ENCODE peak calls at places on chromosomes 4 and X, in five cellular contexts. W, I, K, G and J are unnamed samples.

GRCh38 chr4:152894673-152895072 is 41.5 kb upstream of the FHDC1 start:
- DNase-seq in I (no peak), W (no peak), G (no peak), K (no peak), J (peak; percentile 21)

GRCh38 chrX:22800360-22800759 is 199.4 kb upstream of the DDX53 start:
- DNase-seq in I (peak; percentile 22), W (no peak), G (peak; percentile 19), K (no peak), J (peak; percentile 75)

GRCh38 chr4:13642576-13642975 is 15.1 kb upstream of the BOD1L1 start:
- DNase-seq in K (no peak), G (no peak), W (no peak), I (no peak), J (no peak)

GRCh38 chrX:13252726-13253125 is 67.1 kb downstream of the ATXN3L start:
- DNase-seq in G (no peak), W (no peak), I (no peak), K (no peak), J (no peak)

GRCh38 chr4:37765741-37766140 is 60.7 kb upstream of the PGM2 start:
- DNase-seq in K (no peak), I (no peak), W (peak; percentile 78), G (no peak), J (no peak)

GRCh38 chrX:101164766-101165590 is 54.6 kb upstream of the DRP2 start:
- DNase-seq in I (no peak), K (no peak), G (no peak), W (no peak), J (no peak)

GRCh38 chrX:38474543-38474942 is 86.8 kb upstream of the TSPAN7 start:
- DNase-seq in I (no peak), W (no peak), K (no peak), G (peak; percentile 9), J (no peak)

GRCh38 chr4:102564399-102564921 is 63.3 kb downstream of the NFKB1 start:
- DNase-seq in I (peak; percentile 37), K (no peak), G (no peak), W (no peak), J (no peak)

GRCh38 chrX:115067812-115068211 is 50.4 kb upstream of the IL13RA2 start:
- DNase-seq in I (no peak), W (no peak), K (no peak), G (no peak), J (no peak)

GRCh38 chr4:123568936-123569335 is 172.3 kb downstream of the SPRY1 start:
- DNase-seq in W (no peak), I (no peak), K (no peak), G (no peak), J (no peak)

GRCh38 chr4:171947389-171947788 is 134.2 kb downstream of the GALNTL6 start:
- DNase-seq in K (no peak), W (no peak), G (peak; percentile 48), I (no peak), J (no peak)

GRCh38 chr4:7821245-7822165 is 118.2 kb downstream of the AFAP1 start:
- DNase-seq in K (no peak), G (no peak), I (no peak), W (no peak), J (no peak)

GRCh38 chrX:19800821-19801220 is 86.6 kb downstream of the SH3KBP1 start:
- DNase-seq in K (no peak), I (no peak), G (no peak), W (no peak), J (no peak)

GRCh38 chr4:76060506-76060905 is 14.0 kb upstream of the ART3 start:
- DNase-seq in I (no peak), K (no peak), G (no peak), W (no peak), J (no peak)

GRCh38 chr4:188295899-188296298 is 156.7 kb downstream of the TRIML1 start:
- DNase-seq in I (no peak), W (no peak), K (no peak), G (no peak), J (no peak)

GRCh38 chr4:5960197-5960880 is 57.9 kb downstream of the C4orf50 start:
- DNase-seq in G (no peak), W (no peak), I (peak; percentile 10), K (no peak), J (no peak)

GRCh38 chr4:11423465-11423864 is 5.2 kb downstream of the HS3ST1 start:
- DNase-seq in K (no peak), W (no peak), G (no peak), I (no peak), J (no peak)

GRCh38 chr4:36990108-36990872 is 254.3 kb upstream of the NWD2 start:
- DNase-seq in I (no peak), G (no peak), K (no peak), W (no peak), J (no peak)

GRCh38 chr4:140719693-140720092 is 36.5 kb downstream of the TBC1D9 start:
- DNase-seq in I (no peak), G (no peak), K (no peak), W (no peak), J (no peak)

GRCh38 chrX:13511557-13512330 is 57.7 kb upstream of the EGFL6 start:
- DNase-seq in I (no peak), K (no peak), G (no peak), W (no peak), J (no peak)

GRCh38 chr4:116361782-116362181 is 723.6 kb downstream of the TRAM1L1 start:
- DNase-seq in K (no peak), G (no peak), W (peak; percentile 5), I (no peak), J (no peak)

GRCh38 chr4:18404642-18405041 is 383.1 kb upstream of the LCORL start:
- DNase-seq in G (no peak), K (no peak), I (no peak), W (no peak), J (no peak)

GRCh38 chr4:10879411-10880110 is 195.0 kb upstream of the CLNK start:
- DNase-seq in I (no peak), K (no peak), G (no peak), W (no peak), J (no peak)

GRCh38 chr4:4666693-4667642 is 125.1 kb upstream of the STX18 start:
- DNase-seq in W (no peak), G (peak; percentile 77), K (no peak), I (no peak), J (no peak)

GRCh38 chr4:26420438-26420837 is 69.8 kb downstream of the CCKAR start:
- DNase-seq in I (no peak), W (no peak), K (no peak), G (no peak), J (no peak)

GRCh38 chr4:20301161-20301560 is 49.5 kb downstream of the SLIT2 start:
- DNase-seq in I (no peak), G (no peak), K (no peak), W (no peak), J (no peak)

GRCh38 chr4:164027805-164028204 is 533.3 kb downstream of the TMA16 start:
- DNase-seq in G (no peak), I (no peak), W (no peak), K (no peak), J (no peak)

GRCh38 chr4:121952290-121952689 is 430 bp upstream of the TRPC3 start:
- DNase-seq in I (no peak), W (no peak), K (no peak), G (peak; percentile 13), J (no peak)
- TF ChIP-seq POLR2AphosphoS5 in I (no peak), W (no peak), K (no peak), G (no peak), J (no peak)

DNA sequence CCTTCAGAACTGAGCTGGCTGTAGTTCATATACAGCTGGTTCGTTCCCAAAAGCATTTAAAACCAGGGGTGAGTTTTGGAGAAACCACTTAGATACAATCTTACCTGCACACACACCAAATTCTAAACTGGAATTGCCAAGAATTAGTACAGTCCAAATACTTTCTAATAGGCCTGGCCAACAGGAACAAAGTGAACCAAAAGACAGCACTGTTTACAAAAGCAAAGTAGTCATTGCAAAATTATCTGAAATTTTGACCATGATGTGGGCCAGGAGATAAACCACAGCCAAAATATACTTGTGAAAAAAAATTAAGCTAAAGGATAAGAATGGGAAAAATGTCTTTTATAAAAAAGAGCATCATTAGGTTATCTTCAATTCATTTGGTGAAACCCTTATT is 37.9 kb upstream of the NAP1L5 start:
- DNase-seq in G (no peak), K (no peak), W (no peak), I (no peak), J (no peak)
- H3K27ac ChIP-seq in G (no peak overlapping the region), K (no peak overlapping the region), W (no peak overlapping the region), I (no peak overlapping the region), J (no peak overlapping the region)

GRCh38 chrX:53447441-53447840 is 13.3 kb upstream of the HSD17B10 start:
- DNase-seq in W (no peak), I (no peak), K (no peak), G (no peak), J (no peak)

GRCh38 chrX:53441531-53442321 is 7.6 kb upstream of the HSD17B10 start:
- DNase-seq in G (peak; percentile 78), K (no peak), I (peak; percentile 88), W (peak; percentile 62), J (peak; percentile 89)

GRCh38 chrX:53442322-53442631 is 8.1 kb upstream of the HSD17B10 start:
- DNase-seq in G (no peak), I (peak; percentile 33), K (no peak), W (no peak), J (peak; percentile 82)

GRCh38 chrX:53449632-53450031 is 15.5 kb upstream of the HSD17B10 start:
- DNase-seq in W (no peak), I (no peak), K (no peak), G (no peak), J (no peak)

GRCh38 chrX:53445977-53446376 is 11.8 kb upstream of the HSD17B10 start:
- DNase-seq in I (peak; percentile 44), W (peak; percentile 19), G (peak; percentile 76), K (peak; percentile 49), J (no peak)
- H3K4me3 ChIP-seq in I (no peak overlapping the region), W (no peak overlapping the region), G (no peak overlapping the region), K (no peak overlapping the region), J (no peak overlapping the region)

GRCh38 chrX:153470411-153471363 is at the start of gene HAUS7:
- DNase-seq in K (peak; percentile 91), I (peak; percentile 90), G (peak; percentile 81), W (peak; percentile 73), J (peak; percentile 83)
- TF ChIP-seq POLR2AphosphoS5 in K (no peak), I (no peak), G (peak; percentile 48), W (no peak), J (no peak)